ENCODE peak calls at places on chromosomes 5 and 9, in six cellular contexts. M is Calu3, P is NCI-H510A treated with DMSO at 0.1 percent for 48 hours, U is EH, J is HTR-8/SVneo, G is NCI-H1092. E is an unnamed sample.

GRCh38 chr5:116370886-116371285 is 203.7 kb downstream of the SEMA6A start:
- DNase-seq in U (no peak), G (no peak), J (no peak), P (no peak), M (no peak), E (no peak)

GRCh38 chr9:138121438-138122050 is 244.0 kb downstream of the CACNA1B start:
- DNase-seq in U (no peak), G (no peak), J (no peak), P (no peak), M (no peak), E (no peak)

GRCh38 chr5:82073179-82073578 is 101.4 kb downstream of the ATG10 start:
- DNase-seq in G (no peak), U (no peak), M (no peak), P (no peak), J (no peak), E (no peak)

GRCh38 chr5:10856071-10856470 is 95.0 kb upstream of the DAP start:
- DNase-seq in G (no peak), P (no peak), M (no peak), J (no peak), U (no peak), E (no peak)

GRCh38 chr5:119387900-119388618 is 32.2 kb downstream of the TNFAIP8 start:
- DNase-seq in P (no peak), G (no peak), M (no peak), U (no peak), J (no peak), E (no peak)

GRCh38 chr9:95363051-95363841 is 45.7 kb upstream of the FANCC start:
- DNase-seq in J (no peak), U (peak; percentile 34), M (no peak), P (peak; percentile 18), G (no peak), E (no peak)

GRCh38 chr5:131541071-131541470 is 94.0 kb downstream of the RAPGEF6 start:
- DNase-seq in U (no peak), G (no peak), P (peak; percentile 74), J (no peak), M (no peak), E (peak; percentile 31)

GRCh38 chr9:114037961-114038723 is 40.0 kb downstream of the AMBP start:
- DNase-seq in P (no peak), U (no peak), J (no peak), M (no peak), G (no peak), E (no peak)

GRCh38 chr5:76689321-76690026 is 26.5 kb upstream of the F2R start:
- DNase-seq in J (peak; percentile 57), P (no peak), M (no peak), U (peak; percentile 97), G (no peak), E (no peak)

GRCh38 chr5:154236459-154237375 is 46.2 kb downstream of the GALNT10 start:
- DNase-seq in U (no peak), M (no peak), P (no peak), J (no peak), G (no peak), E (no peak)

GRCh38 chr5:24363789-24364534 is 280.8 kb downstream of the CDH10 start:
- DNase-seq in J (no peak), U (no peak), M (no peak), P (peak; percentile 90), G (no peak), E (peak; percentile 32)

GRCh38 chr5:16392718-16393117 is 72.9 kb downstream of the ZNF622 start:
- DNase-seq in M (no peak), U (no peak), P (no peak), G (no peak), J (no peak), E (no peak)

GRCh38 chr5:51968756-51969155 is 585.5 kb downstream of the ISL1 start:
- DNase-seq in U (no peak), J (no peak), G (no peak), P (no peak), M (no peak), E (no peak)

GRCh38 chr9:34825780-34826179 is 115.8 kb upstream of the CCL21 start:
- DNase-seq in G (no peak), P (no peak), U (no peak), M (no peak), J (no peak), E (no peak)

GRCh38 chr9:113996531-113997001 is 81.5 kb downstream of the AMBP start:
- DNase-seq in P (no peak), J (no peak), M (no peak), G (no peak), U (no peak), E (no peak)

GRCh38 chr5:124581866-124582650 is 164.4 kb downstream of the ZNF608 start:
- DNase-seq in P (no peak), M (no peak), G (no peak), J (no peak), U (no peak), E (no peak)

GRCh38 chr9:135326141-135326540 is 153.4 kb upstream of the PPP1R26 start:
- DNase-seq in U (no peak), P (no peak), J (no peak), G (no peak), M (no peak), E (no peak)

GRCh38 chr9:92706218-92706940 is 36.4 kb upstream of the IPPK start:
- DNase-seq in P (no peak), U (peak; percentile 29), M (peak; percentile 27), J (no peak), G (no peak), E (no peak)

GRCh38 chr9:9004844-9005243 is 1205.3 kb upstream of the DMAC1 start:
- DNase-seq in M (no peak), U (no peak), P (no peak), G (no peak), J (no peak), E (no peak)

GRCh38 chr9:125559894-125560293 is 147.1 kb downstream of the MAPKAP1 start:
- DNase-seq in M (no peak), G (no peak), J (no peak), U (no peak), P (no peak), E (no peak)

GRCh38 chr5:144276034-144276822 is 105.6 kb downstream of the KCTD16 start:
- DNase-seq in J (no peak), G (no peak), M (no peak), P (no peak), U (peak; percentile 35), E (no peak)

GRCh38 chr9:111389406-111389805 is 59.4 kb upstream of the OR2K2 start:
- DNase-seq in U (no peak), G (no peak), P (no peak), J (no peak), M (no peak), E (no peak)

GRCh38 chr5:42756630-42757601 is at the start of gene CCDC152:
- DNase-seq in M (peak; percentile 81), U (peak; percentile 46), P (no peak), J (peak; percentile 25), G (no peak), E (no peak)